ENCODE peak calls at places on chromosomes 5 and 9, in seven cellular contexts. M is GM04503; R is NCI-H1092 treated with DMSO at 0.1 percent for 48 hours; E is skeletal muscle cell; V is frontal cortex; U is fibroblast of gingiva; J is stimulated activated CD4-positive, alpha-beta T cell treated with anti-CD3 and anti-CD28 coated beads, Interleukin-12 subunit alpha, Interleukin-12 subunit beta, amount 100 ng/mL, for 4 hours. G is an unnamed sample.

GRCh38 chr9:21803674-21804048 is 1.2 kb downstream of the MTAP start:
- DNase-seq in R (no peak), M (no peak), U (no peak), V (no peak), J (no peak), E (no peak), G (no peak)

GRCh38 chr5:77012601-77013000 is 17.6 kb upstream of the AGGF1 start:
- DNase-seq in E (no peak), U (no peak), V (no peak), R (no peak), M (no peak), J (no peak), G (no peak)

GRCh38 chr5:139180850-139181785 is 17.1 kb downstream of the SIL1 start:
- DNase-seq in U (peak; percentile 73), E (no peak), V (no peak), J (no peak), M (no peak), R (no peak), G (no peak)

GRCh38 chr5:171926311-171926710 is 80.1 kb downstream of the FBXW11 start:
- DNase-seq in M (no peak), V (no peak), E (no peak), J (no peak), R (no peak), U (no peak), G (no peak)

GRCh38 chr9:38641985-38642864 is 21.8 kb upstream of the ANKRD18A start:
- DNase-seq in U (peak; percentile 11), V (peak; percentile 50), R (peak; percentile 78), E (no peak), J (no peak), M (no peak), G (peak; percentile 32)

GRCh38 chr5:137147346-137147745 is 351.8 kb downstream of the SPOCK1 start:
- DNase-seq in U (no peak), M (no peak), E (no peak), R (no peak), V (no peak), J (no peak), G (no peak)

GRCh38 chr5:172364773-172365172 is 81.2 kb upstream of the UBTD2 start:
- DNase-seq in V (no peak), E (no peak), J (no peak), M (no peak), R (no peak), U (no peak), G (no peak)

GRCh38 chr9:114884787-114885452 is 45.5 kb downstream of the TNFSF8 start:
- DNase-seq in E (no peak), V (no peak), M (no peak), U (peak; percentile 51), R (no peak), J (no peak), G (no peak)

GRCh38 chr5:159855476-159856157 is 60.7 kb upstream of the ADRA1B start:
- DNase-seq in J (no peak), M (no peak), E (no peak), U (no peak), R (no peak), V (no peak), G (no peak)

GRCh38 chr5:73818357-73818756 is 192.4 kb downstream of the ARHGEF28 start:
- DNase-seq in E (peak; percentile 62), M (peak; percentile 80), R (no peak), J (no peak), V (no peak), U (peak; percentile 32), G (no peak)

GRCh38 chr5:53418409-53418808 is 62.0 kb upstream of the FST start:
- DNase-seq in U (peak; percentile 38), V (no peak), J (no peak), E (no peak), R (no peak), M (no peak), G (no peak)

GRCh38 chr9:12719431-12719830 is 26.2 kb downstream of the TYRP1 start:
- DNase-seq in E (no peak), R (peak; percentile 73), M (no peak), J (no peak), V (no peak), U (peak; percentile 53), G (peak; percentile 72)

GRCh38 chr9:114899461-114899860 is 30.9 kb downstream of the TNFSF8 start:
- DNase-seq in J (no peak), V (no peak), E (no peak), R (no peak), M (no peak), U (peak; percentile 84), G (no peak)

GRCh38 chr5:565782-566445 is 41.7 kb upstream of the SLC9A3 start:
- DNase-seq in U (peak; percentile 14), J (no peak), M (no peak), V (no peak), R (no peak), E (peak; percentile 12), G (no peak)